ENCODE peak calls at places on chromosomes 12 and 14, in eight cellular contexts. X, F, I, E, B, W, D and O are unnamed samples.

GRCh38 chr12:3150820-3151590 is 73.8 kb downstream of the TSPAN9 start:
- DNase-seq in X (peak), F (no peak), I (peak), E (peak), B (no peak), W (no peak), D (no peak), O (peak)

GRCh38 chr12:58540480-58541299 is 379.6 kb downstream of the LRIG3 start:
- DNase-seq in X (peak), F (peak), I (peak), E (peak), B (peak), W (peak), D (peak), O (peak)

GRCh38 chr12:95328708-95329107 is 111.1 kb downstream of the VEZT start:
- DNase-seq in X (no peak), F (no peak), I (no peak), E (no peak), B (no peak), W (no peak), D (no peak), O (no peak)

GRCh38 chr12:1044697-1045096 is 53.7 kb downstream of the ERC1 start:
- DNase-seq in X (peak), F (no peak), I (no peak), E (no peak), B (no peak), W (no peak), D (no peak), O (peak)

GRCh38 chr14:48973136-48973535 is 613.0 kb downstream of the RPS29 start:
- DNase-seq in X (peak), F (no peak), I (no peak), E (no peak), B (no peak), W (no peak), D (no peak), O (peak)

GRCh38 chr12:49019435-49020317 is 1.1 kb upstream of the PRKAG1 start:
- DNase-seq in X (peak), F (no peak), I (no peak), E (no peak), B (peak), W (no peak), D (no peak), O (peak)

GRCh38 chr14:71235865-71236264 is 328.6 kb downstream of the PCNX1 start:
- DNase-seq in X (no peak), F (peak), I (peak), E (no peak), B (no peak), W (peak), D (peak), O (no peak)

GRCh38 chr12:50066402-50066801 is 9.0 kb downstream of the ASIC1 start:
- DNase-seq in X (peak), F (no peak), I (no peak), E (no peak), B (no peak), W (no peak), D (no peak), O (peak)

GRCh38 chr14:71616013-71616412 is 316.2 kb upstream of the RGS6 start:
- DNase-seq in X (no peak), F (no peak), I (no peak), E (no peak), B (no peak), W (no peak), D (no peak), O (no peak)

GRCh38 chr12:21248679-21249078 is 86.0 kb downstream of the SLCO1A2 start:
- DNase-seq in X (peak), F (no peak), I (no peak), E (no peak), B (no peak), W (no peak), D (no peak), O (no peak)

GRCh38 chr14:67265131-67265530 is 23.9 kb downstream of the PALS1 start:
- DNase-seq in X (peak), F (no peak), I (no peak), E (no peak), B (no peak), W (no peak), D (no peak), O (peak)

GRCh38 chr12:96240656-96241055 is 46.5 kb downstream of the ELK3 start:
- DNase-seq in X (peak), F (no peak), I (no peak), E (no peak), B (no peak), W (no peak), D (no peak), O (no peak)

GRCh38 chr14:105458571-105458970 is 16.1 kb upstream of the CRIP2 start:
- DNase-seq in X (no peak), F (no peak), I (no peak), E (no peak), B (no peak), W (no peak), D (no peak), O (no peak)

GRCh38 chr14:22268875-22269274 is 320.1 kb downstream of the DAD1 start:
- DNase-seq in X (peak), F (no peak), I (no peak), E (no peak), B (no peak), W (no peak), D (no peak), O (peak)